ENCODE peak calls at places on chromosome 21, in seven cellular contexts. One of them, this sample, is unnamed.

GRCh38 chr21:41367598-41368360 is 6.0 kb downstream of the MX2 start:
- DNase-seq in H9: no peak
- DNase-seq in NT2/D1: no peak
- DNase-seq in heart left ventricle: no peak
- DNase-seq in MM.1S: no peak
- DNase-seq in A673: no peak
- DNase-seq in K562: no peak
- DNase-seq in this sample: peak; percentile 37

GRCh38 chr21:33135925-33136324 is 66.0 kb downstream of the OLIG1 start:
- DNase-seq in K562: no peak
- DNase-seq in heart left ventricle: no peak
- DNase-seq in A673: no peak
- DNase-seq in MM.1S: no peak
- DNase-seq in NT2/D1: no peak
- DNase-seq in H9: no peak
- DNase-seq in this sample: no peak

GRCh38 chr21:42472521-42472920 is 23.5 kb downstream of the RSPH1 start:
- DNase-seq in NT2/D1: no peak
- DNase-seq in MM.1S: no peak
- DNase-seq in K562: no peak
- DNase-seq in heart left ventricle: no peak
- DNase-seq in A673: no peak
- DNase-seq in H9: no peak
- DNase-seq in this sample: no peak

GRCh38 chr21:29321908-29322569 is 23.3 kb downstream of the BACH1 start:
- DNase-seq in H9: no peak
- DNase-seq in A673: no peak
- DNase-seq in heart left ventricle: no peak
- DNase-seq in MM.1S: no peak
- DNase-seq in K562: no peak
- DNase-seq in NT2/D1: no peak
- DNase-seq in this sample: no peak

GRCh38 chr21:32131960-32132359 is 146.9 kb downstream of the MIS18A start:
- DNase-seq in MM.1S: no peak
- DNase-seq in H9: peak; percentile 20
- DNase-seq in heart left ventricle: peak; percentile 32
- DNase-seq in A673: no peak
- DNase-seq in K562: peak; percentile 65
- DNase-seq in NT2/D1: no peak
- DNase-seq in this sample: no peak

GRCh38 chr21:39386194-39386593 is 37.3 kb upstream of the HMGN1 start:
- DNase-seq in MM.1S: no peak
- DNase-seq in NT2/D1: no peak
- DNase-seq in H9: peak; percentile 38
- DNase-seq in K562: no peak
- DNase-seq in A673: no peak
- DNase-seq in heart left ventricle: peak; percentile 58
- DNase-seq in this sample: no peak

GRCh38 chr21:42311160-42311559 is 4.0 kb downstream of the TFF3 start:
- DNase-seq in heart left ventricle: no peak
- DNase-seq in A673: no peak
- DNase-seq in NT2/D1: no peak
- DNase-seq in H9: no peak
- DNase-seq in K562: no peak
- DNase-seq in MM.1S: no peak
- DNase-seq in this sample: no peak

GRCh38 chr21:35969281-35969680 is 91.0 kb downstream of the SETD4 start:
- DNase-seq in A673: no peak
- DNase-seq in H9: no peak
- DNase-seq in heart left ventricle: no peak
- DNase-seq in MM.1S: peak; percentile 72
- DNase-seq in NT2/D1: no peak
- DNase-seq in K562: no peak
- DNase-seq in this sample: no peak

GRCh38 chr21:33245289-33245918 is 15.7 kb downstream of the IFNAR2 start:
- DNase-seq in heart left ventricle: no peak
- DNase-seq in MM.1S: no peak
- DNase-seq in A673: no peak
- DNase-seq in K562: no peak
- DNase-seq in NT2/D1: no peak
- DNase-seq in H9: no peak
- DNase-seq in this sample: no peak

GRCh38 chr21:38478782-38479181 is 19.5 kb downstream of the ERG start:
- DNase-seq in heart left ventricle: no peak
- DNase-seq in NT2/D1: no peak
- DNase-seq in H9: no peak
- DNase-seq in MM.1S: peak; percentile 78
- DNase-seq in A673: no peak
- DNase-seq in K562: no peak
- DNase-seq in this sample: no peak

GRCh38 chr21:42118901-42119300 is 47.8 kb downstream of the UMODL1 start:
- DNase-seq in A673: no peak
- DNase-seq in K562: no peak
- DNase-seq in H9: no peak
- DNase-seq in heart left ventricle: no peak
- DNase-seq in MM.1S: peak; percentile 87
- DNase-seq in NT2/D1: no peak
- DNase-seq in this sample: no peak

GRCh38 chr21:41668051-41668541 is 98.8 kb downstream of the RIPK4 start:
- DNase-seq in MM.1S: no peak
- DNase-seq in NT2/D1: no peak
- DNase-seq in K562: no peak
- DNase-seq in heart left ventricle: no peak
- DNase-seq in A673: no peak
- DNase-seq in H9: no peak
- DNase-seq in this sample: no peak

GRCh38 chr21:23217597-23217996 is 2219.4 kb downstream of the NCAM2 start:
- DNase-seq in MM.1S: no peak
- DNase-seq in K562: no peak
- DNase-seq in A673: peak; percentile 0
- DNase-seq in H9: no peak
- DNase-seq in heart left ventricle: no peak
- DNase-seq in NT2/D1: no peak
- DNase-seq in this sample: no peak

GRCh38 chr21:36330904-36331303 is 10.9 kb downstream of the MORC3 start:
- DNase-seq in K562: peak; percentile 71
- DNase-seq in NT2/D1: peak; percentile 18
- DNase-seq in A673: peak; percentile 59
- DNase-seq in MM.1S: peak; percentile 78
- DNase-seq in heart left ventricle: no peak
- DNase-seq in H9: no peak
- DNase-seq in this sample: no peak

GRCh38 chr21:33434770-33435360 is 31.7 kb downstream of the IFNGR2 start:
- DNase-seq in MM.1S: peak; percentile 88
- DNase-seq in H9: no peak
- DNase-seq in A673: no peak
- DNase-seq in heart left ventricle: no peak
- DNase-seq in NT2/D1: no peak
- DNase-seq in K562: peak; percentile 54
- DNase-seq in this sample: no peak

GRCh38 chr21:41878831-41879189 is 334 bp downstream of the PRDM15 start:
- DNase-seq in NT2/D1: peak; percentile 71
- DNase-seq in H9: peak; percentile 69
- DNase-seq in heart left ventricle: peak; percentile 87
- DNase-seq in A673: peak; percentile 87
- DNase-seq in MM.1S: peak; percentile 93
- DNase-seq in K562: peak; percentile 89
- DNase-seq in this sample: peak; percentile 90

GRCh38 chr21:29230541-29231275 is 68.0 kb upstream of the BACH1 start:
- DNase-seq in A673: no peak
- DNase-seq in heart left ventricle: no peak
- DNase-seq in MM.1S: no peak
- DNase-seq in H9: no peak
- DNase-seq in K562: no peak
- DNase-seq in NT2/D1: no peak
- DNase-seq in this sample: no peak

GRCh38 chr21:37531402-37532042 is 164.9 kb downstream of the DYRK1A start:
- DNase-seq in H9: no peak
- DNase-seq in MM.1S: no peak
- DNase-seq in NT2/D1: no peak
- DNase-seq in A673: no peak
- DNase-seq in heart left ventricle: peak; percentile 87
- DNase-seq in K562: no peak
- DNase-seq in this sample: no peak

GRCh38 chr21:32096411-32096810 is 182.4 kb downstream of the MIS18A start:
- DNase-seq in MM.1S: peak; percentile 27
- DNase-seq in H9: peak; percentile 68
- DNase-seq in heart left ventricle: peak; percentile 38
- DNase-seq in A673: peak; percentile 30
- DNase-seq in NT2/D1: peak; percentile 56
- DNase-seq in K562: peak; percentile 54
- DNase-seq in this sample: no peak

GRCh38 chr21:39630827-39631226 is 18.1 kb downstream of the B3GALT5 start:
- DNase-seq in A673: no peak
- DNase-seq in H9: no peak
- DNase-seq in MM.1S: no peak
- DNase-seq in heart left ventricle: no peak
- DNase-seq in K562: no peak
- DNase-seq in NT2/D1: no peak
- DNase-seq in this sample: no peak

GRCh38 chr21:30434033-30434631 is 4.1 kb downstream of the KRTAP13-4 start:
- DNase-seq in K562: peak; percentile 29
- DNase-seq in A673: peak; percentile 56
- DNase-seq in NT2/D1: peak; percentile 57
- DNase-seq in heart left ventricle: no peak
- DNase-seq in MM.1S: peak; percentile 61
- DNase-seq in H9: peak; percentile 76
- DNase-seq in this sample: no peak
- H3K9me3 ChIP-seq in K562: no peaks in the 10 kb centered on the region
- H3K9me3 ChIP-seq in A673: no peaks in the 10 kb centered on the region
- H3K9me3 ChIP-seq in NT2/D1: no peaks in the 10 kb centered on the region
- H3K9me3 ChIP-seq in heart left ventricle: no peaks in the 10 kb centered on the region
- H3K9me3 ChIP-seq in MM.1S: no peaks in the 10 kb centered on the region
- H3K9me3 ChIP-seq in H9: no peaks in the 10 kb centered on the region
- H3K9me3 ChIP-seq in this sample: no peaks in the 10 kb centered on the region

GRCh38 chr21:19122371-19122770 is 718.8 kb upstream of the TMPRSS15 start:
- DNase-seq in heart left ventricle: no peak
- DNase-seq in NT2/D1: no peak
- DNase-seq in K562: no peak
- DNase-seq in H9: no peak
- DNase-seq in A673: no peak
- DNase-seq in MM.1S: no peak
- DNase-seq in this sample: no peak
- H3K9me3 ChIP-seq in heart left ventricle: no peaks in the 10 kb centered on the region
- H3K9me3 ChIP-seq in NT2/D1: peaks cover 26% of the 10 kb centered on the region
- H3K9me3 ChIP-seq in K562: no peaks in the 10 kb centered on the region
- H3K9me3 ChIP-seq in H9: no peaks in the 10 kb centered on the region
- H3K9me3 ChIP-seq in A673: peaks cover 29% of the 10 kb centered on the region
- H3K9me3 ChIP-seq in MM.1S: no peaks in the 10 kb centered on the region
- H3K9me3 ChIP-seq in this sample: no peaks in the 10 kb centered on the region

DNA sequence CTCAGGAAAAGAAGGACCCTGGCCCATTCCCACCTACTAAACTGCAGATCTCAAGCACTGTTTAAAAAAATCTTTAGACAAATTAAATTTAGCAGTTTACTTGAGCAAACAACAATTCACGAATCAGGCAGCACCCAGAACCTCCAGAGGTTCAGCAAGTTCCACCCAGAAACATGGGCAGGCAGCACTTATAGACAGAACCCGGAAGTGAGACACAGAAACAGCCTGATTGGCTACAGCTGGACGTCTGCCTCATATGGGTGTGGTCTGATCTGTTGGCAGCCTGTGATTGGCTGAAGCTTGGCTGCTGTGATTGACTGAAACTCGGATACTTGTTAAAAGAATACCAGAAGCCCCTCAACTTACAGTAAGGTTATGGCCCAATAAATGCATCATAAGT is 34.7 kb upstream of the COL6A2 start:
- DNase-seq in A673: no peak
- DNase-seq in H9: no peak
- DNase-seq in heart left ventricle: no peak
- DNase-seq in NT2/D1: no peak
- DNase-seq in MM.1S: no peak
- DNase-seq in K562: no peak
- DNase-seq in this sample: no peak
- H3K9me3 ChIP-seq in A673: peaks cover 5% of the 10 kb centered on the region
- H3K9me3 ChIP-seq in H9: peaks cover 20% of the 10 kb centered on the region
- H3K9me3 ChIP-seq in heart left ventricle: no peaks in the 10 kb centered on the region
- H3K9me3 ChIP-seq in NT2/D1: peaks cover 44% of the 10 kb centered on the region
- H3K9me3 ChIP-seq in MM.1S: no peaks in the 10 kb centered on the region
- H3K9me3 ChIP-seq in K562: peaks cover 2% of the 10 kb centered on the region
- H3K9me3 ChIP-seq in this sample: no peaks in the 10 kb centered on the region

GRCh38 chr21:15526793-15527192 is 203.0 kb upstream of the USP25 start:
- DNase-seq in MM.1S: no peak
- DNase-seq in heart left ventricle: no peak
- DNase-seq in K562: no peak
- DNase-seq in A673: no peak
- DNase-seq in NT2/D1: no peak
- DNase-seq in H9: no peak
- DNase-seq in this sample: no peak
- H3K9me3 ChIP-seq in MM.1S: no peaks in the 10 kb centered on the region
- H3K9me3 ChIP-seq in heart left ventricle: no peaks in the 10 kb centered on the region
- H3K9me3 ChIP-seq in K562: no peaks in the 10 kb centered on the region
- H3K9me3 ChIP-seq in A673: no peaks in the 10 kb centered on the region
- H3K9me3 ChIP-seq in NT2/D1: peaks cover 7% of the 10 kb centered on the region
- H3K9me3 ChIP-seq in H9: no peaks in the 10 kb centered on the region
- H3K9me3 ChIP-seq in this sample: no peaks in the 10 kb centered on the region

GRCh38 chr21:27152996-27153395 is 186.1 kb upstream of the ADAMTS5 start:
- DNase-seq in A673: no peak
- DNase-seq in H9: no peak
- DNase-seq in K562: no peak
- DNase-seq in NT2/D1: no peak
- DNase-seq in heart left ventricle: no peak
- DNase-seq in MM.1S: no peak
- DNase-seq in this sample: no peak
- H3K9me3 ChIP-seq in A673: no peaks in the 10 kb centered on the region
- H3K9me3 ChIP-seq in H9: no peaks in the 10 kb centered on the region
- H3K9me3 ChIP-seq in K562: peaks cover 1% of the 10 kb centered on the region
- H3K9me3 ChIP-seq in NT2/D1: peaks cover 6% of the 10 kb centered on the region
- H3K9me3 ChIP-seq in heart left ventricle: no peaks in the 10 kb centered on the region
- H3K9me3 ChIP-seq in MM.1S: no peaks in the 10 kb centered on the region
- H3K9me3 ChIP-seq in this sample: no peaks in the 10 kb centered on the region

GRCh38 chr21:34599534-34600101 is 15.3 kb downstream of the RCAN1 start:
- DNase-seq in K562: no peak
- DNase-seq in heart left ventricle: no peak
- DNase-seq in MM.1S: no peak
- DNase-seq in A673: no peak
- DNase-seq in NT2/D1: no peak
- DNase-seq in H9: no peak
- DNase-seq in this sample: no peak
- H3K9me3 ChIP-seq in K562: no peaks in the 10 kb centered on the region
- H3K9me3 ChIP-seq in heart left ventricle: no peaks in the 10 kb centered on the region
- H3K9me3 ChIP-seq in MM.1S: no peaks in the 10 kb centered on the region
- H3K9me3 ChIP-seq in A673: no peaks in the 10 kb centered on the region
- H3K9me3 ChIP-seq in NT2/D1: no peaks in the 10 kb centered on the region
- H3K9me3 ChIP-seq in H9: no peaks in the 10 kb centered on the region
- H3K9me3 ChIP-seq in this sample: no peaks in the 10 kb centered on the region

DNA sequence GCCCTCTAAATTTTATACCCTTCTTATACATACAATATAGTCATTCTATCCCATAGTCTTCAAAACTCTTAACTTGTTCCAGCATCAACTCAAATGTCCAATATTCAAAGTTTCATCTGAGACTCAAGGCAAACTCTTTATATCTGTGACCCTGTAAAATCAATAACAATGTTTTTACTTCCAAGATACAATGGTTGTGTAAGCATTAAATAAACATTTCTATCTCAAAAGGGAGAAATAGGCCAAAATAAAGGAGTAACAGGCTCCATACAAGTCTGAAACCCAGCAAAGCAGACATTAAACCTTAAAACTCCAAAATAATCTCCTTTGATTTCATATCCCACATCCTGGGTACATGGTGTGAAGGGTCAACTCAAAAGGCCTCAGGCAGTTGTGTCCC is 1299.1 kb downstream of the MRPL39 start:
- DNase-seq in H9: no peak
- DNase-seq in MM.1S: no peak
- DNase-seq in K562: no peak
- DNase-seq in heart left ventricle: no peak
- DNase-seq in NT2/D1: no peak
- DNase-seq in A673: no peak
- DNase-seq in this sample: no peak
- H3K9me3 ChIP-seq in H9: no peaks in the 10 kb centered on the region
- H3K9me3 ChIP-seq in MM.1S: no peaks in the 10 kb centered on the region
- H3K9me3 ChIP-seq in K562: peaks cover 3% of the 10 kb centered on the region
- H3K9me3 ChIP-seq in heart left ventricle: no peaks in the 10 kb centered on the region
- H3K9me3 ChIP-seq in NT2/D1: no peaks in the 10 kb centered on the region
- H3K9me3 ChIP-seq in A673: peaks cover 28% of the 10 kb centered on the region
- H3K9me3 ChIP-seq in this sample: no peaks in the 10 kb centered on the region